ENCODE peak calls at places on chromosome 15, in six cellular contexts. One of them, this sample, is unnamed.

GRCh38 chr15:68055224-68055705 is 1.1 kb downstream of the PIAS1 start:
- DNase-seq in lung: no peak
- DNase-seq in amniotic stem cell: no peak
- DNase-seq in heart left ventricle: no peak
- DNase-seq in breast epithelium: no peak
- DNase-seq in activated CD4-positive, alpha-beta T cell treated with anti-CD3 and anti-CD28 coated beads for 1 hour: peak
- DNase-seq in this sample: no peak

GRCh38 chr15:94294556-94294955 is 63.2 kb downstream of the MCTP2 start:
- DNase-seq in activated CD4-positive, alpha-beta T cell treated with anti-CD3 and anti-CD28 coated beads for 1 hour: no peak
- DNase-seq in lung: no peak
- DNase-seq in amniotic stem cell: no peak
- DNase-seq in breast epithelium: no peak
- DNase-seq in heart left ventricle: no peak
- DNase-seq in this sample: no peak

GRCh38 chr15:44554934-44555723 is 18.2 kb downstream of the EIF3J start:
- DNase-seq in breast epithelium: no peak
- DNase-seq in heart left ventricle: no peak
- DNase-seq in amniotic stem cell: no peak
- DNase-seq in activated CD4-positive, alpha-beta T cell treated with anti-CD3 and anti-CD28 coated beads for 1 hour: no peak
- DNase-seq in lung: no peak
- DNase-seq in this sample: no peak

GRCh38 chr15:63626955-63627354 is 29.8 kb downstream of the FBXL22 start:
- DNase-seq in breast epithelium: no peak
- DNase-seq in heart left ventricle: no peak
- DNase-seq in activated CD4-positive, alpha-beta T cell treated with anti-CD3 and anti-CD28 coated beads for 1 hour: no peak
- DNase-seq in lung: no peak
- DNase-seq in amniotic stem cell: no peak
- DNase-seq in this sample: no peak

GRCh38 chr15:43329222-43329959 is 982 bp downstream of the LCMT2 start:
- DNase-seq in lung: peak
- DNase-seq in amniotic stem cell: peak
- DNase-seq in heart left ventricle: no peak
- DNase-seq in breast epithelium: no peak
- DNase-seq in activated CD4-positive, alpha-beta T cell treated with anti-CD3 and anti-CD28 coated beads for 1 hour: no peak
- DNase-seq in this sample: no peak

GRCh38 chr15:75843618-75844610 is 667 bp downstream of the UBE2Q2 start:
- DNase-seq in amniotic stem cell: peak
- DNase-seq in activated CD4-positive, alpha-beta T cell treated with anti-CD3 and anti-CD28 coated beads for 1 hour: peak
- DNase-seq in heart left ventricle: peak
- DNase-seq in lung: peak
- DNase-seq in breast epithelium: peak
- DNase-seq in this sample: no peak

GRCh38 chr15:98568382-98569017 is 79.8 kb upstream of the IGF1R start:
- DNase-seq in lung: no peak
- DNase-seq in breast epithelium: no peak
- DNase-seq in heart left ventricle: no peak
- DNase-seq in activated CD4-positive, alpha-beta T cell treated with anti-CD3 and anti-CD28 coated beads for 1 hour: no peak
- DNase-seq in amniotic stem cell: no peak
- DNase-seq in this sample: no peak

GRCh38 chr15:57312323-57313133 is 63.8 kb upstream of the CGNL1 start:
- DNase-seq in heart left ventricle: peak
- DNase-seq in activated CD4-positive, alpha-beta T cell treated with anti-CD3 and anti-CD28 coated beads for 1 hour: no peak
- DNase-seq in amniotic stem cell: no peak
- DNase-seq in breast epithelium: peak
- DNase-seq in lung: no peak
- DNase-seq in this sample: no peak

GRCh38 chr15:58138106-58138505 is at the start of gene AQP9:
- DNase-seq in lung: no peak
- DNase-seq in amniotic stem cell: no peak
- DNase-seq in activated CD4-positive, alpha-beta T cell treated with anti-CD3 and anti-CD28 coated beads for 1 hour: no peak
- DNase-seq in breast epithelium: no peak
- DNase-seq in heart left ventricle: no peak
- DNase-seq in this sample: no peak